ENCODE peak calls at places on chromosome 17, in four cellular contexts. W, I, B and P are unnamed samples.

GRCh38 chr17:17152385-17152784 is 53.7 kb downstream of the PLD6 start:
- DNase-seq in W (no peak), I (peak; percentile 7), B (no peak), P (no peak)

GRCh38 chr17:80782536-80783427 is 208.9 kb upstream of the CHMP6 start:
- DNase-seq in W (no peak), I (peak; percentile 44), B (peak; percentile 61), P (no peak)

GRCh38 chr17:12665263-12666210 is at the start of gene MYOCD:
- DNase-seq in W (peak; percentile 37), I (no peak), B (peak; percentile 3), P (peak; percentile 60)

GRCh38 chr17:11925271-11926021 is 71.8 kb downstream of the ZNF18 start:
- DNase-seq in W (no peak), I (no peak), B (no peak), P (no peak)

GRCh38 chr17:51229889-51230288 is 30.0 kb downstream of the MBTD1 start:
- DNase-seq in W (no peak), I (no peak), B (no peak), P (no peak)

GRCh38 chr17:379531-380200 is 27.1 kb upstream of the RPH3AL start:
- DNase-seq in W (no peak), I (no peak), B (no peak), P (no peak)

GRCh38 chr17:4998666-4999428 is 1.1 kb downstream of the KIF1C start:
- DNase-seq in W (peak; percentile 20), I (no peak), B (peak; percentile 32), P (no peak)

GRCh38 chr17:31427684-31428083 is 36.2 kb downstream of the RAB11FIP4 start:
- DNase-seq in W (no peak), I (no peak), B (no peak), P (no peak)

GRCh38 chr17:82684207-82684903 is 14.1 kb downstream of the RAB40B start:
- DNase-seq in W (no peak), I (no peak), B (no peak), P (no peak)

GRCh38 chr17:60971515-60972369 is 294.1 kb downstream of the BCAS3 start:
- DNase-seq in W (no peak), I (peak; percentile 48), B (peak; percentile 62), P (peak; percentile 41)

GRCh38 chr17:5971969-5972368 is 98.2 kb upstream of the WSCD1 start:
- DNase-seq in W (no peak), I (no peak), B (no peak), P (no peak)

GRCh38 chr17:7355053-7355452 is at the start of gene TMEM95:
- DNase-seq in W (no peak), I (peak; percentile 53), B (no peak), P (no peak)

GRCh38 chr17:2904135-2904534 is 107.9 kb downstream of the RAP1GAP2 start:
- DNase-seq in W (no peak), I (peak; percentile 22), B (no peak), P (no peak)

GRCh38 chr17:55734128-55734781 is 11.6 kb upstream of the TMEM100 start:
- DNase-seq in W (no peak), I (no peak), B (peak; percentile 11), P (no peak)

GRCh38 chr17:66655861-66656260 is 179.1 kb upstream of the CACNG5 start:
- DNase-seq in W (no peak), I (peak; percentile 49), B (peak; percentile 85), P (no peak)

GRCh38 chr17:71527311-71527710 is 593.5 kb upstream of the SOX9 start:
- DNase-seq in W (no peak), I (peak; percentile 49), B (no peak), P (no peak)

GRCh38 chr17:32264823-32265191 is 825 bp upstream of the RHBDL3 start:
- DNase-seq in W (no peak), I (no peak), B (no peak), P (no peak)

GRCh38 chr17:36188891-36189306 is 7.7 kb downstream of the CCL3L1 start:
- DNase-seq in W (peak; percentile 45), I (no peak), B (peak; percentile 77), P (no peak)

GRCh38 chr17:4362141-4362540 is 4.3 kb downstream of the UBE2G1 start:
- DNase-seq in W (no peak), I (no peak), B (no peak), P (no peak)

GRCh38 chr17:30920683-30921543 is 832 bp upstream of the ADAP2 start:
- DNase-seq in W (no peak), I (no peak), B (no peak), P (no peak)

GRCh38 chr17:37176683-37177082 is 199.1 kb upstream of the C17orf78 start:
- DNase-seq in W (no peak), I (no peak), B (no peak), P (no peak)

GRCh38 chr17:81556175-81556691 is 4.1 kb upstream of the FAAP100 start:
- DNase-seq in W (no peak), I (peak; percentile 49), B (no peak), P (no peak)

GRCh38 chr17:62802531-62803205 is 5.4 kb downstream of the MARCHF10 start:
- DNase-seq in W (no peak), I (no peak), B (no peak), P (no peak)

GRCh38 chr17:45841883-45842525 is 2.7 kb upstream of the SPPL2C start:
- DNase-seq in W (no peak), I (peak; percentile 6), B (no peak), P (no peak)

GRCh38 chr17:81393684-81394376 is 1.4 kb upstream of the BAHCC1 start:
- DNase-seq in W (peak; percentile 100), I (peak; percentile 99), B (peak; percentile 86), P (peak; percentile 100)

GRCh38 chr17:21452377-21453143 is 76.4 kb downstream of the KCNJ12 start:
- DNase-seq in W (peak; percentile 69), I (peak; percentile 71), B (peak; percentile 54), P (no peak)
- TF ChIP-seq CTCF in W (peak; percentile 66), I (peak; percentile 68), B (peak; percentile 72), P (peak; percentile 73)

GRCh38 chr17:18191071-18191667 is 7.5 kb downstream of the ALKBH5 start:
- DNase-seq in W (no peak), I (no peak), B (no peak), P (no peak)

GRCh38 chr17:18194804-18195203 is 11.2 kb downstream of the ALKBH5 start:
- DNase-seq in W (no peak), I (no peak), B (no peak), P (no peak)

GRCh38 chr17:18190629-18191028 is 7.0 kb downstream of the ALKBH5 start:
- DNase-seq in W (no peak), I (no peak), B (no peak), P (no peak)

GRCh38 chr17:18194394-18194793 is 10.8 kb downstream of the ALKBH5 start:
- DNase-seq in W (no peak), I (no peak), B (no peak), P (no peak)

GRCh38 chr17:18191967-18192366 is 8.3 kb downstream of the ALKBH5 start:
- DNase-seq in W (no peak), I (no peak), B (peak; percentile 24), P (no peak)
- TF ChIP-seq CTCF in W (no peak), I (peak; percentile 42), B (no peak), P (peak; percentile 40)

GRCh38 chr17:42669705-42670198 is 7.0 kb downstream of the PLEKHH3 start:
- DNase-seq in W (no peak), I (no peak), B (no peak), P (no peak)

GRCh38 chr17:42672038-42672437 is 4.8 kb downstream of the PLEKHH3 start:
- DNase-seq in W (no peak), I (no peak), B (no peak), P (no peak)

GRCh38 chr17:42673266-42673884 is 3.4 kb downstream of the PLEKHH3 start:
- DNase-seq in W (no peak), I (no peak), B (no peak), P (no peak)

GRCh38 chr17:42670925-42671657 is 5.7 kb downstream of the PLEKHH3 start:
- DNase-seq in W (no peak), I (no peak), B (no peak), P (no peak)

GRCh38 chr17:42670199-42670924 is 6.4 kb downstream of the PLEKHH3 start:
- DNase-seq in W (no peak), I (no peak), B (peak; percentile 64), P (no peak)
- TF ChIP-seq CTCF in W (no peak), I (no peak), B (no peak), P (no peak)

GRCh38 chr17:79028496-79029326 is 4.7 kb downstream of the C1QTNF1 start:
- DNase-seq in W (peak; percentile 20), I (no peak), B (no peak), P (no peak)
- TF ChIP-seq CTCF in W (no peak), I (peak; percentile 40), B (no peak), P (no peak)